ENCODE peak calls at places on chromosomes 2 and 18, in ten cellular contexts. M is lower lobe of right lung, T is D721Med, I is kidney, K is right lobe of liver, V is fibroblast of the aortic adventitia, A is choroid plexus epithelial cell, L is heart right ventricle, B is MCF 10A, X is transverse colon. S is an unnamed sample.

GRCh38 chr18:77133051-77133919 is 702 bp upstream of the MBP start:
- DNase-seq in B (no peak), I (no peak), V (peak), M (peak), X (peak), T (no peak), L (peak), A (no peak), K (no peak), S (peak)

GRCh38 chr2:60406192-60406591 is 147.3 kb downstream of the BCL11A start:
- DNase-seq in B (no peak), L (no peak), V (no peak), A (no peak), M (no peak), I (no peak), X (no peak), K (no peak), T (no peak), S (no peak)

GRCh38 chr2:177868792-177869191 is 203.8 kb downstream of the PDE11A start:
- DNase-seq in L (no peak), M (no peak), A (no peak), B (no peak), X (no peak), V (no peak), K (no peak), I (no peak), T (no peak), S (no peak)

GRCh38 chr2:80166457-80166856 is 138.1 kb downstream of the LRRTM1 start:
- DNase-seq in X (no peak), A (no peak), B (no peak), V (no peak), T (no peak), M (no peak), K (no peak), L (no peak), I (no peak), S (no peak)

GRCh38 chr2:101337877-101338276 is 29.4 kb upstream of the RNF149 start:
- DNase-seq in A (peak), L (no peak), I (no peak), T (no peak), B (no peak), V (peak), X (no peak), M (no peak), K (no peak), S (no peak)

GRCh38 chr2:171745141-171745540 is 57.9 kb downstream of the DYNC1I2 start:
- DNase-seq in A (no peak), T (no peak), I (no peak), X (no peak), B (no peak), K (no peak), L (no peak), V (no peak), M (no peak), S (no peak)

GRCh38 chr2:239240480-239240881 is 160.3 kb downstream of the HDAC4 start:
- DNase-seq in I (no peak), V (no peak), A (no peak), M (no peak), T (no peak), K (peak), B (no peak), X (peak), L (no peak), S (no peak)

GRCh38 chr2:219748673-219749570 is 121.5 kb downstream of the SLC4A3 start:
- DNase-seq in M (no peak), X (no peak), I (no peak), T (no peak), L (no peak), B (no peak), V (no peak), A (no peak), K (no peak), S (no peak)

GRCh38 chr18:65746936-65747335 is 3.9 kb upstream of the CDH7 start:
- DNase-seq in M (no peak), K (no peak), L (no peak), V (no peak), B (no peak), T (no peak), A (no peak), X (no peak), I (no peak), S (no peak)

GRCh38 chr2:226088366-226088674 is 688.8 kb downstream of the NYAP2 start:
- DNase-seq in I (no peak), A (no peak), M (no peak), V (no peak), B (no peak), T (no peak), L (no peak), K (no peak), X (no peak), S (no peak)

GRCh38 chr2:239670463-239671120 is 269.8 kb upstream of the HDAC4 start:
- DNase-seq in I (no peak), K (peak), B (no peak), V (no peak), A (no peak), L (no peak), T (no peak), M (no peak), X (no peak), S (no peak)

GRCh38 chr2:224579411-224579810 is 5.8 kb downstream of the CUL3 start:
- DNase-seq in B (peak), K (no peak), X (no peak), V (no peak), L (no peak), A (peak), I (no peak), T (no peak), M (no peak), S (no peak)

GRCh38 chr2:96408631-96409542 is 73.3 kb downstream of the NCAPH start:
- DNase-seq in X (no peak), M (no peak), L (peak), I (no peak), T (no peak), V (peak), B (no peak), A (peak), K (no peak), S (no peak)

GRCh38 chr2:56207760-56208159 is 24.0 kb downstream of the CCDC85A start:
- DNase-seq in X (no peak), A (no peak), I (no peak), T (no peak), V (no peak), K (no peak), B (no peak), M (no peak), L (no peak), S (no peak)

GRCh38 chr2:97844311-97844859 is 131.0 kb downstream of the ZAP70 start:
- DNase-seq in V (no peak), T (no peak), K (no peak), X (no peak), I (no peak), B (no peak), A (no peak), M (no peak), L (no peak), S (no peak)

GRCh38 chr2:217691920-217692666 is 310.7 kb downstream of the TNS1 start:
- DNase-seq in L (no peak), T (no peak), A (peak), X (no peak), M (peak), V (peak), I (no peak), B (peak), K (peak), S (no peak)

GRCh38 chr2:237894986-237895543 is 35.6 kb downstream of the RAMP1 start:
- DNase-seq in B (no peak), L (no peak), A (no peak), M (peak), K (no peak), I (peak), V (no peak), T (no peak), X (no peak), S (no peak)

GRCh38 chr2:10173258-10174005 is 50.9 kb downstream of the RRM2 start:
- DNase-seq in K (no peak), B (no peak), T (no peak), A (no peak), L (no peak), X (no peak), V (no peak), I (no peak), M (no peak), S (no peak)

GRCh38 chr2:190407662-190408537 is at the start of gene MFSD6:
- DNase-seq in M (peak), L (peak), T (no peak), B (peak), X (peak), K (peak), A (no peak), V (no peak), I (peak), S (no peak)

GRCh38 chr2:230050151-230050550 is 18.6 kb downstream of the SLC16A14 start:
- DNase-seq in X (no peak), M (no peak), T (no peak), V (no peak), B (no peak), K (no peak), L (no peak), I (no peak), A (no peak), S (no peak)

GRCh38 chr2:152611458-152612231 is 105.6 kb downstream of the PRPF40A start:
- DNase-seq in M (no peak), B (peak), V (peak), I (no peak), X (peak), K (no peak), T (no peak), A (peak), L (peak), S (no peak)

GRCh38 chr18:9474103-9474982 is 970 bp upstream of the RALBP1 start:
- DNase-seq in K (no peak), X (peak), I (peak), M (no peak), A (no peak), V (no peak), T (no peak), L (peak), B (no peak), S (no peak)

GRCh38 chr18:69257861-69258458 is 142.7 kb upstream of the DOK6 start:
- DNase-seq in A (peak), L (no peak), I (no peak), V (peak), X (no peak), M (no peak), B (peak), K (no peak), T (no peak), S (no peak)

GRCh38 chr2:231189571-231190495 is 8.6 kb upstream of the ARMC9 start:
- DNase-seq in L (no peak), A (peak), X (peak), I (peak), M (peak), K (peak), B (no peak), V (peak), T (no peak), S (no peak)

GRCh38 chr18:79496978-79497637 is 101.4 kb downstream of the NFATC1 start:
- DNase-seq in V (peak), M (peak), L (peak), A (peak), T (no peak), K (peak), I (peak), B (no peak), X (peak), S (peak)

GRCh38 chr2:172938713-172939375 is 136.8 kb upstream of the MAP3K20 start:
- DNase-seq in T (no peak), M (no peak), L (no peak), B (no peak), K (no peak), V (peak), A (peak), X (no peak), I (no peak), S (no peak)

GRCh38 chr2:30428034-30428662 is 18.9 kb upstream of the LCLAT1 start:
- DNase-seq in I (no peak), V (peak), X (no peak), T (no peak), A (no peak), L (no peak), B (no peak), K (no peak), M (no peak), S (no peak)

GRCh38 chr18:32612651-32613050 is 142.0 kb upstream of the GAREM1 start:
- DNase-seq in A (no peak), V (no peak), L (no peak), I (no peak), M (no peak), B (no peak), X (no peak), T (no peak), K (no peak), S (no peak)

GRCh38 chr2:142870516-142870915 is 6.9 kb upstream of the KYNU start:
- DNase-seq in A (peak), V (no peak), L (no peak), T (no peak), M (no peak), X (no peak), B (peak), I (no peak), K (no peak), S (no peak)

GRCh38 chr18:46764586-46764985 is 7.7 kb upstream of the ST8SIA5 start:
- DNase-seq in M (no peak), X (no peak), L (no peak), K (no peak), A (no peak), V (no peak), T (no peak), B (no peak), I (no peak), S (no peak)

DNA sequence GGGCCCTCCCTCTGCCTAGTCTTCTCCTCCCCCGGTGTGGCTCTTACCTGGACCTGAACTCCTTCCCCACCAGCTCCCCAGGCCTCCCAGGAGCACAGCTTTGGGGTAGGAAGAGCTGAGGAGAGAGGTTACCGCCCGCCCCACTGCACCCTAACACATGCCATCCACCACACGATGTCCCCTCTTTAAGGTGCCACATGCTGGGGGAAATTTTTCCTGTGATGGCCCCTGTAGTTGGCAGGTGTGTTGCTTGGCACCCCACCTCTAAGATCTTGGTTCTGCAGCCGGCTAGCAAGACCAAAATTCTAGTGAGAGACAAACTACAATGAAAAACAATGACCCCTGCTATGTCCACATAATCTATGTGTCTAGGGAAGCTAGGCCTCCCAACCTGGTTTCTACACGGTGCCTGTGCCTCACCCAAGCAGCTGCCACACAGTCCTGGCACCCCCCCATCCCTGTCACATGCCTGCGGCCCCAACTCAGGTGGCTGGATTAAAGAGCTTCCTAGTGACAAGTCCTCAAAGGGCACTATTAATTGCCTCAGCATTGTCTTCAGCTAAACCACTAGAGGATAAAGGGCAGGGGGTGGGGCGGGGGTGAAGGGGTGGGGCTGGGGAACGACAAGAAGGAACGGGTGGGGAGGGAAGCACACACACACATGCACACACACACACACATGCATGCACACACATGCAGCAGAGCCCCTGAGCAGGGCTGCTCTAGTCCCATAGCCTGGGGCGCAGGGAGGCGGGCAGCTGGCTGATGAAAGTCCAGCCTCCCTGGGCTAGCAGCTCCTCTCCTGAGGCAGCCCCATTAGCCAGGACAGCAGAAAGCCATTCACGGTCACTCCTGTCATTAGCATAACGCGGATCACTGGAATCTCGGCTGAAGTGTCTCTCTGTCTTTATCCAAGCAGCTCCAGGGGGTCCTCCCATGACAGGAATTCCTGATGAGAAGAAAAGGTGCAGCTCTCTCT is 7.2 kb upstream of the TEX261 start:
- DNase-seq in V (no peak), L (no peak), I (no peak), B (no peak), M (no peak), X (no peak), A (no peak), K (no peak), T (no peak), S (no peak)
- TF ChIP-seq CTCF in V (no peak), L (no peak), I (no peak), B (no peak), M (no peak), X (no peak), A (no peak), K (no peak), T (no peak), S (no peak)

GRCh38 chr2:134458950-134459349 is 205.1 kb downstream of the MGAT5 start:
- DNase-seq in I (no peak), L (no peak), T (no peak), M (no peak), A (no peak), V (no peak), X (no peak), K (no peak), B (no peak), S (no peak)
- TF ChIP-seq CTCF in I (no peak), L (no peak), T (no peak), M (no peak), A (no peak), V (no peak), X (no peak), K (no peak), B (no peak), S (no peak)

DNA sequence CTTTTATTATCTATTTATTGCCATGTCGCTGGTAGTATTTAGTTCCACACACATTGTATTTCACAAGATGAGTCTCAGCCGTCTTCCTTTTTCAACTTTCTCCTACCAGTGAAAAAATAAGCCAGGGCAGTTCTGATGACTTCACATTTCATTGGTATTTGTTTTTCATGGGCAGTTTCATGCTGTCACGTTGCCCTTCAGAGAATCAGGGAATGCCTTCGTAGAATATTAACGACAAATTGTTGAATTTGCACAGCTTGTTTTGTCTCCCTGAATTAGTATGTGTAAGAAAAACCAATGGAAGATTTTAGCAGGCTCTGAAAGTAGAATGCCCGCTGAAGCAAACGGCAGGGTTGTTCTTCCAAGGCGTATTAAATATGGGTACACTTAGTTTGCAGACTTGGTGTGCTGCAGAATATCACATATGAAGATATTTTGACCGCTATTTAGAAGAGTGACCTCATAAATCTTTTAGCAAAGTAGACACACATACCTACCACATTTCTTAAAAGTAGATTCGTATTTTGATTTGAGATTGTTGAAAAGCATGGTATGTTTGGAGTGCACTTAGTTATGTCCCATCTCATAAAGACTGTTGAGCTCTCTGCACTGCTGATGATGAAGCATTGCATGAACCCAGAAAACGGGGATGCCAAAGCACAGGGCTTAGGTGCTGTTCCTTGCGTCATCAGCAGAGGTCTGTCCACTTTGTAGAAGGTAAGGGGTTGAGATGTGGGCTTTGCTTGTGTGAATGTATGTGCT is 2.9 kb downstream of the NEDD4L start:
- DNase-seq in K (no peak), M (no peak), X (no peak), A (no peak), B (no peak), L (no peak), V (no peak), T (no peak), I (no peak), S (no peak)
- TF ChIP-seq CTCF in K (no peak), M (no peak), X (no peak), A (no peak), B (no peak), L (no peak), V (no peak), T (no peak), I (no peak), S (no peak)

GRCh38 chr2:71190959-71191943 is 35.7 kb downstream of the PAIP2B start:
- DNase-seq in K (no peak), A (peak), M (no peak), V (peak), X (no peak), L (peak), T (no peak), B (peak), I (no peak), S (no peak)
- TF ChIP-seq CTCF in K (peak), A (peak), M (peak), V (peak), X (no peak), L (peak), T (peak), B (peak), I (no peak), S (peak)

DNA sequence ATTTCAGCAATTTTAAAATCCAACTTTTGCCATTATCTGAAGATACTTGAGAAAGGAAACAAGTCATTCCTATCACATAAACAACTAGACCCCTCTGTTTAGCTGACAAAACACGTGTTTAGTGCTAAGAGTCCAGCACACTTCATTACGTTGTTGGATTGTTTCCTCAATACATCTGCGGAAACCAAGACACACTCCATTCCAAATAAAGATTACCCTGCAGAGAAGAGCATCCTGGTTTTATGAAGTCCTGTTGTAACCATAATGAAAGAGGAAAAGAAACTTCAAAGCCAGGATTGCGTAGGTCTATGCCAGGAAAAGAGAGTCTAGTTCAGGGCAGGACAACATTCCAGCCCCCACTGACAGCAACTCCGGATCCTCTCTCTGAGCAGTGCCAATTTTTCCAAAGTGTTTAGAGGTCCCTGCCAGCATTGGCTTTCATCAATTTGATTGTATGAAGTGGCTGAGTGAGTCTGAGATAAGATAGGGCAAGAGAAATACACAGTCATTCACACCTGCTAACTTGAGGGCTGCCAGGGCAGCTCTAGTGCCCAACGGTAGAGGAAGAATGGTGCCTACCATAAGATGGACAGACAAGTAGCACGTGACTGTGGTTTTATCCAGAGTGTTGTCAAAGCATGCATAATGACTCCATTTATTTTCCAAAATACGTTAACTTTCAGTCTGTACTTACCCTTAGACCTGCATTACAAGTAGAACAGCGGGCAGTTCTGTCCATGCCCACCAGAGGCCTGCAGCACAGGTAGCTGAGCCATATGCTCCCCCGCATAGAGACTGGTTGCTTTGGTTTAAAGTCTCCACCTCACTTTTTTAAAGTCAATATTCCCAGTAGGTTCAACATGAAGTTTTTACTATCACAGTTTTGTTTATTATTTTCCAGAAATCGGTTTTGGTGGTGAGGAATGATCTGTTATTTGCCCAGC is 23.7 kb downstream of the PIEZO2 start:
- DNase-seq in M (no peak), X (no peak), I (no peak), V (no peak), K (peak), B (no peak), L (no peak), T (no peak), A (no peak), S (no peak)
- TF ChIP-seq CTCF in M (no peak), X (no peak), I (no peak), V (no peak), K (no peak), B (no peak), L (no peak), T (no peak), A (no peak), S (no peak)

GRCh38 chr2:2843969-2844548 is 513.0 kb upstream of the MYT1L start:
- DNase-seq in V (no peak), B (no peak), I (no peak), M (no peak), A (no peak), T (no peak), L (no peak), K (no peak), X (no peak), S (no peak)
- TF ChIP-seq CTCF in V (no peak), B (no peak), I (no peak), M (no peak), A (no peak), T (no peak), L (peak), K (peak), X (no peak), S (no peak)

S was measured in osteocyte.